ENCODE peak calls at places on chromosomes 13 and 19, in seven cellular contexts. T, X, H, K, I, V and B are unnamed samples.

GRCh38 chr13:70527553-70527952 is 419.3 kb upstream of the KLHL1 start:
- DNase-seq in K (no peak), X (peak), V (no peak), I (no peak), T (no peak), H (no peak), B (no peak)

GRCh38 chr19:16886305-16886880 is 2.4 kb upstream of the F2RL3 start:
- DNase-seq in K (peak), X (no peak), I (no peak), V (no peak), T (no peak), H (peak), B (no peak)

GRCh38 chr13:30985637-30986205 is 53.3 kb downstream of the TEX26 start:
- DNase-seq in T (no peak), I (no peak), X (no peak), V (peak), K (no peak), H (no peak), B (no peak)

GRCh38 chr19:50649433-50650391 is at the start of gene C19orf81:
- DNase-seq in I (no peak), V (no peak), H (no peak), T (no peak), X (peak), K (no peak), B (no peak)

GRCh38 chr13:75365724-75366173 is 116.2 kb downstream of the TBC1D4 start:
- DNase-seq in K (no peak), V (peak), X (no peak), H (no peak), I (peak), T (no peak), B (peak)

GRCh38 chr13:40993987-40994386 is 25.1 kb downstream of the ELF1 start:
- DNase-seq in I (no peak), X (no peak), V (peak), K (no peak), H (no peak), T (no peak), B (no peak)

GRCh38 chr19:23436944-23437343 is 41.7 kb upstream of the ZNF91 start:
- DNase-seq in X (no peak), T (no peak), I (no peak), V (no peak), K (no peak), H (no peak), B (no peak)

GRCh38 chr13:49368688-49369087 is 75.2 kb downstream of the CAB39L start:
- DNase-seq in K (no peak), V (no peak), T (no peak), I (no peak), H (no peak), X (no peak), B (no peak)

GRCh38 chr13:108302279-108302678 is 32.8 kb downstream of the TNFSF13B start:
- DNase-seq in X (no peak), I (no peak), T (no peak), K (no peak), V (peak), H (no peak), B (no peak)

GRCh38 chr19:55642153-55643002 is 1.1 kb upstream of the ZNF581 start:
- DNase-seq in I (no peak), H (no peak), V (no peak), K (peak), X (peak), T (no peak), B (no peak)

GRCh38 chr19:4589579-4590410 is 30.3 kb upstream of the SEMA6B start:
- DNase-seq in V (no peak), T (no peak), K (no peak), I (no peak), H (no peak), X (no peak), B (no peak)

GRCh38 chr19:48351341-48351752 is 12.4 kb downstream of the TMEM143 start:
- DNase-seq in K (peak), T (no peak), V (peak), H (no peak), X (peak), I (no peak), B (no peak)

GRCh38 chr19:1828279-1829238 is 16.5 kb upstream of the ATP8B3 start:
- DNase-seq in V (no peak), I (no peak), T (no peak), H (no peak), K (no peak), X (no peak), B (no peak)

GRCh38 chr13:30607908-30608307 is 9.8 kb upstream of the USPL1 start:
- DNase-seq in T (no peak), I (no peak), X (no peak), V (peak), K (no peak), H (no peak), B (peak)

GRCh38 chr13:84137292-84137691 is 255.0 kb upstream of the SLITRK1 start:
- DNase-seq in X (no peak), K (no peak), I (no peak), T (no peak), V (peak), H (no peak), B (peak)

GRCh38 chr19:32404939-32405430 is 585 bp upstream of the DPY19L3 start:
- DNase-seq in K (peak), H (peak), T (no peak), X (peak), V (no peak), I (no peak), B (no peak)

GRCh38 chr13:52922961-52923360 is 74.5 kb upstream of the PCDH8 start:
- DNase-seq in T (no peak), K (no peak), V (no peak), H (no peak), I (no peak), X (no peak), B (no peak)

GRCh38 chr13:88031980-88032562 is 360.9 kb downstream of the SLITRK5 start:
- DNase-seq in V (peak), X (no peak), T (no peak), H (no peak), K (no peak), I (peak), B (no peak)

GRCh38 chr13:35646061-35646774 is 169.7 kb upstream of the MAB21L1 start:
- DNase-seq in V (no peak), I (no peak), T (no peak), H (no peak), X (no peak), K (no peak), B (no peak)